ENCODE peak calls at places on chromosomes 2 and 18, in seven cellular contexts. One of them, this sample, is unnamed.

GRCh38 chr2:114122861-114123391 is 233.0 kb downstream of the ACTR3 start:
- DNase-seq in KBM-7: no peak
- DNase-seq in HS-27A: no peak
- DNase-seq in GM04504: no peak
- DNase-seq in BJ: no peak
- DNase-seq in NCI-H1105 treated with DMSO at 0.1 percent for 48 hours: peak
- DNase-seq in astrocyte of the spinal cord: no peak
- DNase-seq in this sample: no peak

GRCh38 chr18:58768293-58768974 is 96.2 kb upstream of the ZNF532 start:
- DNase-seq in astrocyte of the spinal cord: peak
- DNase-seq in KBM-7: peak
- DNase-seq in GM04504: no peak
- DNase-seq in NCI-H1105 treated with DMSO at 0.1 percent for 48 hours: peak
- DNase-seq in BJ: no peak
- DNase-seq in HS-27A: no peak
- DNase-seq in this sample: peak

GRCh38 chr2:33437815-33438214 is 38.6 kb upstream of the RASGRP3 start:
- DNase-seq in HS-27A: no peak
- DNase-seq in NCI-H1105 treated with DMSO at 0.1 percent for 48 hours: no peak
- DNase-seq in GM04504: no peak
- DNase-seq in BJ: no peak
- DNase-seq in astrocyte of the spinal cord: no peak
- DNase-seq in KBM-7: no peak
- DNase-seq in this sample: no peak

GRCh38 chr2:88003074-88003755 is 13.1 kb downstream of the RNU2-63P start:
- DNase-seq in BJ: no peak
- DNase-seq in KBM-7: no peak
- DNase-seq in NCI-H1105 treated with DMSO at 0.1 percent for 48 hours: no peak
- DNase-seq in astrocyte of the spinal cord: peak
- DNase-seq in HS-27A: no peak
- DNase-seq in GM04504: no peak
- DNase-seq in this sample: no peak

GRCh38 chr18:77095356-77096030 is 37.1 kb downstream of the MBP start:
- DNase-seq in BJ: no peak
- DNase-seq in NCI-H1105 treated with DMSO at 0.1 percent for 48 hours: no peak
- DNase-seq in GM04504: no peak
- DNase-seq in astrocyte of the spinal cord: no peak
- DNase-seq in KBM-7: peak
- DNase-seq in HS-27A: no peak
- DNase-seq in this sample: no peak

GRCh38 chr18:25935356-25935755 is 155.1 kb downstream of the SS18 start:
- DNase-seq in GM04504: no peak
- DNase-seq in HS-27A: no peak
- DNase-seq in BJ: no peak
- DNase-seq in astrocyte of the spinal cord: no peak
- DNase-seq in KBM-7: no peak
- DNase-seq in NCI-H1105 treated with DMSO at 0.1 percent for 48 hours: no peak
- DNase-seq in this sample: no peak

GRCh38 chr2:70923378-70924015 is 12.2 kb upstream of the ATP6V1B1 start:
- DNase-seq in GM04504: no peak
- DNase-seq in astrocyte of the spinal cord: no peak
- DNase-seq in BJ: no peak
- DNase-seq in HS-27A: no peak
- DNase-seq in KBM-7: peak
- DNase-seq in NCI-H1105 treated with DMSO at 0.1 percent for 48 hours: no peak
- DNase-seq in this sample: no peak

GRCh38 chr2:128796321-128796720 is 477.7 kb upstream of the HS6ST1 start:
- DNase-seq in BJ: no peak
- DNase-seq in HS-27A: no peak
- DNase-seq in KBM-7: no peak
- DNase-seq in NCI-H1105 treated with DMSO at 0.1 percent for 48 hours: no peak
- DNase-seq in GM04504: no peak
- DNase-seq in astrocyte of the spinal cord: no peak
- DNase-seq in this sample: no peak

GRCh38 chr2:41912766-41913165 is 135.1 kb upstream of the PKDCC start:
- DNase-seq in GM04504: no peak
- DNase-seq in astrocyte of the spinal cord: no peak
- DNase-seq in BJ: no peak
- DNase-seq in NCI-H1105 treated with DMSO at 0.1 percent for 48 hours: no peak
- DNase-seq in HS-27A: no peak
- DNase-seq in KBM-7: no peak
- DNase-seq in this sample: no peak

GRCh38 chr2:224025874-224026273 is 13.2 kb downstream of the SERPINE2 start:
- DNase-seq in HS-27A: no peak
- DNase-seq in astrocyte of the spinal cord: no peak
- DNase-seq in BJ: no peak
- DNase-seq in NCI-H1105 treated with DMSO at 0.1 percent for 48 hours: no peak
- DNase-seq in GM04504: no peak
- DNase-seq in KBM-7: peak
- DNase-seq in this sample: peak

GRCh38 chr2:1515073-1515430 is 101.8 kb downstream of the TPO start:
- DNase-seq in BJ: no peak
- DNase-seq in HS-27A: no peak
- DNase-seq in NCI-H1105 treated with DMSO at 0.1 percent for 48 hours: no peak
- DNase-seq in KBM-7: no peak
- DNase-seq in astrocyte of the spinal cord: no peak
- DNase-seq in GM04504: no peak
- DNase-seq in this sample: no peak

GRCh38 chr2:29064746-29065478 is 9.4 kb downstream of the PCARE start:
- DNase-seq in BJ: no peak
- DNase-seq in KBM-7: no peak
- DNase-seq in NCI-H1105 treated with DMSO at 0.1 percent for 48 hours: no peak
- DNase-seq in GM04504: no peak
- DNase-seq in astrocyte of the spinal cord: no peak
- DNase-seq in HS-27A: no peak
- DNase-seq in this sample: no peak

GRCh38 chr18:2981212-2981728 is 31.7 kb downstream of the LPIN2 start:
- DNase-seq in BJ: peak
- DNase-seq in astrocyte of the spinal cord: peak
- DNase-seq in GM04504: no peak
- DNase-seq in KBM-7: no peak
- DNase-seq in NCI-H1105 treated with DMSO at 0.1 percent for 48 hours: no peak
- DNase-seq in HS-27A: peak
- DNase-seq in this sample: no peak

GRCh38 chr2:190062053-190062452 is 476 bp downstream of the MSTN start:
- DNase-seq in GM04504: no peak
- DNase-seq in KBM-7: no peak
- DNase-seq in astrocyte of the spinal cord: no peak
- DNase-seq in BJ: no peak
- DNase-seq in NCI-H1105 treated with DMSO at 0.1 percent for 48 hours: no peak
- DNase-seq in HS-27A: no peak
- DNase-seq in this sample: no peak

GRCh38 chr18:63213331-63213900 is 106.2 kb downstream of the BCL2 start:
- DNase-seq in astrocyte of the spinal cord: no peak
- DNase-seq in NCI-H1105 treated with DMSO at 0.1 percent for 48 hours: no peak
- DNase-seq in HS-27A: no peak
- DNase-seq in KBM-7: peak
- DNase-seq in GM04504: no peak
- DNase-seq in BJ: no peak
- DNase-seq in this sample: no peak

GRCh38 chr2:232372231-232373208 is 6.0 kb upstream of the ALPP start:
- DNase-seq in HS-27A: no peak
- DNase-seq in KBM-7: no peak
- DNase-seq in BJ: no peak
- DNase-seq in astrocyte of the spinal cord: no peak
- DNase-seq in GM04504: no peak
- DNase-seq in NCI-H1105 treated with DMSO at 0.1 percent for 48 hours: no peak
- DNase-seq in this sample: no peak

GRCh38 chr2:21812766-21813165 is 689.0 kb downstream of the TDRD15 start:
- DNase-seq in NCI-H1105 treated with DMSO at 0.1 percent for 48 hours: no peak
- DNase-seq in KBM-7: no peak
- DNase-seq in BJ: no peak
- DNase-seq in astrocyte of the spinal cord: no peak
- DNase-seq in GM04504: no peak
- DNase-seq in HS-27A: no peak
- DNase-seq in this sample: no peak

GRCh38 chr2:167052825-167053224 is 164.5 kb downstream of the XIRP2 start:
- DNase-seq in NCI-H1105 treated with DMSO at 0.1 percent for 48 hours: no peak
- DNase-seq in HS-27A: no peak
- DNase-seq in GM04504: no peak
- DNase-seq in BJ: no peak
- DNase-seq in astrocyte of the spinal cord: peak
- DNase-seq in KBM-7: no peak
- DNase-seq in this sample: no peak

GRCh38 chr2:53028259-53028658 is 739.3 kb upstream of the CHAC2 start:
- DNase-seq in astrocyte of the spinal cord: peak
- DNase-seq in KBM-7: no peak
- DNase-seq in GM04504: peak
- DNase-seq in BJ: peak
- DNase-seq in HS-27A: peak
- DNase-seq in NCI-H1105 treated with DMSO at 0.1 percent for 48 hours: no peak
- DNase-seq in this sample: no peak

GRCh38 chr2:1626271-1626681 is 118.0 kb downstream of the PXDN start:
- DNase-seq in NCI-H1105 treated with DMSO at 0.1 percent for 48 hours: no peak
- DNase-seq in astrocyte of the spinal cord: no peak
- DNase-seq in KBM-7: no peak
- DNase-seq in HS-27A: no peak
- DNase-seq in BJ: no peak
- DNase-seq in GM04504: no peak
- DNase-seq in this sample: no peak

GRCh38 chr2:203934006-203934632 is 2.4 kb upstream of the ICOS start:
- DNase-seq in GM04504: no peak
- DNase-seq in BJ: no peak
- DNase-seq in NCI-H1105 treated with DMSO at 0.1 percent for 48 hours: no peak
- DNase-seq in astrocyte of the spinal cord: no peak
- DNase-seq in HS-27A: no peak
- DNase-seq in KBM-7: no peak
- DNase-seq in this sample: no peak

GRCh38 chr2:122007577-122007976 is 252.1 kb downstream of the TSN start:
- DNase-seq in HS-27A: no peak
- DNase-seq in astrocyte of the spinal cord: no peak
- DNase-seq in GM04504: no peak
- DNase-seq in NCI-H1105 treated with DMSO at 0.1 percent for 48 hours: no peak
- DNase-seq in KBM-7: no peak
- DNase-seq in BJ: no peak
- DNase-seq in this sample: no peak

GRCh38 chr18:37199741-37200140 is 365.9 kb downstream of the CELF4 start:
- DNase-seq in GM04504: no peak
- DNase-seq in KBM-7: no peak
- DNase-seq in astrocyte of the spinal cord: peak
- DNase-seq in BJ: no peak
- DNase-seq in NCI-H1105 treated with DMSO at 0.1 percent for 48 hours: no peak
- DNase-seq in HS-27A: no peak
- DNase-seq in this sample: no peak

GRCh38 chr2:188940171-188940570 is 34.0 kb upstream of the COL3A1 start:
- DNase-seq in BJ: no peak
- DNase-seq in GM04504: no peak
- DNase-seq in KBM-7: no peak
- DNase-seq in astrocyte of the spinal cord: peak
- DNase-seq in NCI-H1105 treated with DMSO at 0.1 percent for 48 hours: no peak
- DNase-seq in HS-27A: no peak
- DNase-seq in this sample: no peak

GRCh38 chr18:57819671-57820460 is 16.8 kb upstream of the ATP8B1 start:
- DNase-seq in BJ: no peak
- DNase-seq in KBM-7: no peak
- DNase-seq in GM04504: peak
- DNase-seq in NCI-H1105 treated with DMSO at 0.1 percent for 48 hours: peak
- DNase-seq in HS-27A: peak
- DNase-seq in astrocyte of the spinal cord: peak
- DNase-seq in this sample: no peak

GRCh38 chr2:61855178-61855523 is 1.3 kb upstream of the FAM161A start:
- DNase-seq in BJ: no peak
- DNase-seq in KBM-7: no peak
- DNase-seq in NCI-H1105 treated with DMSO at 0.1 percent for 48 hours: no peak
- DNase-seq in GM04504: peak
- DNase-seq in HS-27A: no peak
- DNase-seq in astrocyte of the spinal cord: peak
- DNase-seq in this sample: no peak

GRCh38 chr2:183614797-183615429 is 490.7 kb downstream of the NUP35 start:
- DNase-seq in astrocyte of the spinal cord: peak
- DNase-seq in NCI-H1105 treated with DMSO at 0.1 percent for 48 hours: peak
- DNase-seq in KBM-7: no peak
- DNase-seq in GM04504: no peak
- DNase-seq in HS-27A: no peak
- DNase-seq in BJ: no peak
- DNase-seq in this sample: no peak

GRCh38 chr2:136238552-136239346 is 120.8 kb upstream of the CXCR4 start:
- DNase-seq in HS-27A: peak
- DNase-seq in NCI-H1105 treated with DMSO at 0.1 percent for 48 hours: no peak
- DNase-seq in BJ: peak
- DNase-seq in KBM-7: peak
- DNase-seq in GM04504: no peak
- DNase-seq in astrocyte of the spinal cord: peak
- DNase-seq in this sample: no peak

GRCh38 chr2:171383141-171383540 is 50.6 kb downstream of the METTL8 start:
- DNase-seq in NCI-H1105 treated with DMSO at 0.1 percent for 48 hours: no peak
- DNase-seq in HS-27A: no peak
- DNase-seq in BJ: no peak
- DNase-seq in astrocyte of the spinal cord: peak
- DNase-seq in GM04504: no peak
- DNase-seq in KBM-7: no peak
- DNase-seq in this sample: no peak

GRCh38 chr18:73774836-73775509 is 372.7 kb downstream of the FBXO15 start:
- DNase-seq in HS-27A: no peak
- DNase-seq in KBM-7: no peak
- DNase-seq in astrocyte of the spinal cord: no peak
- DNase-seq in BJ: no peak
- DNase-seq in NCI-H1105 treated with DMSO at 0.1 percent for 48 hours: no peak
- DNase-seq in GM04504: no peak
- DNase-seq in this sample: no peak

GRCh38 chr2:241514545-241514944 is 6.2 kb upstream of the STK25 start:
- DNase-seq in BJ: no peak
- DNase-seq in HS-27A: no peak
- DNase-seq in astrocyte of the spinal cord: no peak
- DNase-seq in NCI-H1105 treated with DMSO at 0.1 percent for 48 hours: no peak
- DNase-seq in KBM-7: no peak
- DNase-seq in GM04504: no peak
- DNase-seq in this sample: no peak

GRCh38 chr2:230891108-230891507 is 26.4 kb downstream of the ITM2C start:
- DNase-seq in astrocyte of the spinal cord: no peak
- DNase-seq in HS-27A: no peak
- DNase-seq in KBM-7: no peak
- DNase-seq in BJ: no peak
- DNase-seq in GM04504: no peak
- DNase-seq in NCI-H1105 treated with DMSO at 0.1 percent for 48 hours: no peak
- DNase-seq in this sample: no peak

GRCh38 chr18:48540329-48541025 is 1.6 kb downstream of the CTIF start:
- DNase-seq in BJ: no peak
- DNase-seq in GM04504: no peak
- DNase-seq in HS-27A: no peak
- DNase-seq in NCI-H1105 treated with DMSO at 0.1 percent for 48 hours: peak
- DNase-seq in astrocyte of the spinal cord: peak
- DNase-seq in KBM-7: peak
- DNase-seq in this sample: peak

GRCh38 chr2:212266310-212266709 is 272.3 kb downstream of the ERBB4 start:
- DNase-seq in GM04504: no peak
- DNase-seq in NCI-H1105 treated with DMSO at 0.1 percent for 48 hours: no peak
- DNase-seq in KBM-7: no peak
- DNase-seq in HS-27A: no peak
- DNase-seq in BJ: no peak
- DNase-seq in astrocyte of the spinal cord: no peak
- DNase-seq in this sample: no peak

GRCh38 chr2:118881490-118882129 is 34.2 kb upstream of the EN1 start:
- DNase-seq in astrocyte of the spinal cord: peak
- DNase-seq in NCI-H1105 treated with DMSO at 0.1 percent for 48 hours: peak
- DNase-seq in KBM-7: peak
- DNase-seq in GM04504: no peak
- DNase-seq in BJ: no peak
- DNase-seq in HS-27A: no peak
- DNase-seq in this sample: peak

GRCh38 chr2:36449943-36450392 is 94.4 kb downstream of the CRIM1 start:
- DNase-seq in GM04504: no peak
- DNase-seq in BJ: no peak
- DNase-seq in KBM-7: no peak
- DNase-seq in NCI-H1105 treated with DMSO at 0.1 percent for 48 hours: no peak
- DNase-seq in astrocyte of the spinal cord: peak
- DNase-seq in HS-27A: no peak
- DNase-seq in this sample: no peak

GRCh38 chr2:185738679-185739472 is at the start of gene FSIP2:
- DNase-seq in NCI-H1105 treated with DMSO at 0.1 percent for 48 hours: no peak
- DNase-seq in astrocyte of the spinal cord: peak
- DNase-seq in KBM-7: peak
- DNase-seq in HS-27A: peak
- DNase-seq in GM04504: no peak
- DNase-seq in BJ: no peak
- DNase-seq in this sample: no peak

GRCh38 chr18:36162981-36163380 is 24.3 kb upstream of the MOCOS start:
- DNase-seq in HS-27A: no peak
- DNase-seq in GM04504: no peak
- DNase-seq in BJ: no peak
- DNase-seq in astrocyte of the spinal cord: no peak
- DNase-seq in NCI-H1105 treated with DMSO at 0.1 percent for 48 hours: no peak
- DNase-seq in KBM-7: no peak
- DNase-seq in this sample: no peak

This sample was measured in stimulated activated effector memory CD8-positive, alpha-beta T cell treated with anti-CD3 and anti-CD28 coated beads, Interleukin-12 subunit alpha, Interleukin-12 subunit beta, amount 100 ng/mL, for 72 hours.